ENCODE peak calls at places on chromosomes 12 and 14, in five cellular contexts. O is CD8-positive, alpha-beta memory T cell; G is tibial artery; M is adipocyte; T is BJ. R is an unnamed sample.

GRCh38 chr14:62736426-62737043 is 308.7 kb downstream of the KCNH5 start:
- DNase-seq in O (no peak), G (no peak), M (no peak), T (no peak), R (no peak)

GRCh38 chr14:75831455-75831854 is 150.3 kb downstream of the TGFB3 start:
- DNase-seq in O (peak; percentile 14), G (no peak), M (peak; percentile 32), T (no peak), R (peak; percentile 89)

GRCh38 chr12:57171668-57172067 is 24.2 kb upstream of the LRP1-AS start:
- DNase-seq in O (no peak), G (peak; percentile 58), M (peak; percentile 65), T (no peak), R (peak; percentile 33)

GRCh38 chr14:89004195-89004594 is 179.7 kb downstream of the TTC8 start:
- DNase-seq in O (no peak), G (no peak), M (peak; percentile 42), T (no peak), R (peak; percentile 92)

GRCh38 chr12:50326636-50327284 is 43.4 kb upstream of the LIMA1 start:
- DNase-seq in O (no peak), G (no peak), M (peak; percentile 83), T (peak; percentile 17), R (peak; percentile 55)

GRCh38 chr14:53190938-53191337 is 37.8 kb upstream of the DDHD1 start:
- DNase-seq in O (no peak), G (no peak), M (no peak), T (no peak), R (peak; percentile 49)

GRCh38 chr12:104790296-104791125 is 167.6 kb downstream of the SLC41A2 start:
- DNase-seq in O (peak; percentile 6), G (no peak), M (peak; percentile 2), T (no peak), R (no peak)

GRCh38 chr12:12890815-12891645 is at the start of gene GPRC5A:
- DNase-seq in O (no peak), G (peak; percentile 95), M (peak; percentile 89), T (peak; percentile 96), R (peak; percentile 89)

GRCh38 chr12:114733919-114734318 is 49.9 kb upstream of the TBX3 start:
- DNase-seq in O (no peak), G (no peak), M (no peak), T (no peak), R (no peak)

GRCh38 chr14:32559595-32559994 is 230.5 kb downstream of the AKAP6 start:
- DNase-seq in O (no peak), G (no peak), M (peak; percentile 68), T (no peak), R (no peak)

GRCh38 chr12:104219908-104220404 is 4.4 kb downstream of the TXNRD1 start:
- DNase-seq in O (peak; percentile 27), G (peak; percentile 45), M (peak; percentile 88), T (peak; percentile 53), R (peak; percentile 99)

GRCh38 chr12:40170593-40170992 is 54.2 kb upstream of the LRRK2 start:
- DNase-seq in O (no peak), G (no peak), M (no peak), T (no peak), R (no peak)

GRCh38 chr12:39431797-39432196 is 11.1 kb downstream of the KIF21A start:
- DNase-seq in O (no peak), G (no peak), M (no peak), T (no peak), R (no peak)

GRCh38 chr12:63770375-63770774 is 9.3 kb upstream of the RXYLT1 start:
- DNase-seq in O (no peak), G (no peak), M (no peak), T (no peak), R (no peak)

GRCh38 chr12:101027200-101027599 is 182.8 kb downstream of the SLC5A8 start:
- DNase-seq in O (no peak), G (no peak), M (no peak), T (no peak), R (no peak)

GRCh38 chr12:18629916-18630315 is 107.9 kb downstream of the PLCZ1 start:
- DNase-seq in O (no peak), G (no peak), M (no peak), T (no peak), R (peak; percentile 58)

GRCh38 chr14:56590535-56590951 is 10.9 kb downstream of the TMEM260 start:
- DNase-seq in O (no peak), G (no peak), M (no peak), T (no peak), R (no peak)

GRCh38 chr14:50529288-50530179 is 2.8 kb downstream of the MAP4K5 start:
- DNase-seq in O (no peak), G (no peak), M (no peak), T (no peak), R (no peak)
- H3K4me3 ChIP-seq in O (no peak overlapping the region), G (no peak overlapping the region), M (peak overlapping the region; percentile 93), T (peak overlapping the region; percentile 92), R (no peak overlapping the region)

DNA sequence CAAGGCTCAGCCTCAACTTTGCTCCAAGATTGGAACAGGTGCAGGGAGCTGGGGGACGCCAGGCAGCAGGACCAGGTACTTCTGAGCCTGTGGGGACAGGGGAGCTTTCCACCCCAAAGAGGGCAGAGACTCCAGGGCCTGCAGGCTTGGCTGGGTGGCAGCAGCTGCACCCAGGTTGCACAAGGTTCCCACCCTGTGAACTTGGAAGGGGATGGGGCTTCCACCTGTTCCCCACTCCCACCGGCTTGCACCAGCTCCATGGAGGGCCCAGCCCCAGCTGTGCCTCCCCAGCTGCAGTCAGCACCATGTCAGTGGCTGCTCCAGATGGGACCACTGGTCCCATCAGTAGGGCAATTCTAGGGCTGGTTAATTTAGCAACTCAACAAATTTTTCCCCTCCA is 114.0 kb upstream of the CDKN3 start:
- DNase-seq in O (no peak), G (no peak), M (no peak), T (no peak), R (no peak)
- H3K27me3 ChIP-seq in O (no peaks in the 10 kb centered on the region), G (no peaks in the 10 kb centered on the region), M (peaks cover 36% of the 10 kb centered on the region), T (peaks cover 1% of the 10 kb centered on the region), R (no peaks in the 10 kb centered on the region)

GRCh38 chr14:24307575-24308341 is at the start of gene CIDEB:
- DNase-seq in O (peak; percentile 45), G (peak; percentile 61), M (peak; percentile 84), T (no peak), R (peak; percentile 40)

GRCh38 chr14:24310387-24310665 is 386 bp downstream of the LTB4R2 start:
- DNase-seq in O (no peak), G (no peak), M (no peak), T (no peak), R (no peak)

GRCh38 chr14:24309538-24310386 is at the start of gene LTB4R2:
- DNase-seq in O (no peak), G (no peak), M (no peak), T (no peak), R (peak; percentile 82)

GRCh38 chr14:24307156-24307574 is 612 bp downstream of the CIDEB start:
- DNase-seq in O (no peak), G (no peak), M (no peak), T (no peak), R (no peak)

DNA sequence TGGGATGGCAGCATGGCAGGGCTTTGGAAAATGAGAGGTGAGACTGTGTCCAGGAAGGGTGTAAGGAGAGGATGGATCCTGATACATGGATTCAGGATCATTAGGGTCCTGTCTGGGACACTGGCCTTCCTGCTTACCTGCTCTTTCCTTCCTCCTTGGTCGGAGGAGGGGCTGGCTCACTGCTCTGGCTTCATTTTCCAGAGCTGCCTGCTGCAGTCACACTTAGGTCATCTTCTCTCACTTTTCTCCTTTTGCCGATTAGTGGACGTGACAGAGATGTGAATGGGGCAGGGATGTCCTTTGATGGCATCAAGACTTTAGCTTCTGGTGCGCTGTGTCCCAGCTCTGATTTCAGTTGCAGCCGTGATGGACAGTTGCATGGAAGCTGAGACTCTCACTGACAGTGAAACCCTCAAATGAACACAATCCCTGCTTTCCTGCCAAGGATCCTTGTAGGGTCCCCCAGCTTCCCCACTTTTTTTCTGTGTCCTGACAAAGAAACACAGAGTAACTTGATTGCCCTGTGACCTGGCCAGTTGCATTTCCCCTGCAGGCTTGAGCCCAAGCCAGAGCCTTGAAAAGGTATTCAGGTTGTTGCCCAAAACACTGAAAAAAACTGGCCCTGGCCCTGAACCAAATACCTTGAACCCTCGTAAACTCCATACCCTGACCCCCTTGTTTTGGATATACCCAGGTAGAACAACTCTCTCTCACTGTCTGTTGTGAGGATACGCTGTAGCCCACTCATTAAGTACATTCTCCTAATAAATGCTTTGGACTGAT is 756 bp upstream of the CIDEB start:
- DNase-seq in O (no peak), G (no peak), M (no peak), T (no peak), R (no peak)
- H3K4me3 ChIP-seq in O (no peak overlapping the region), G (no peak overlapping the region), M (no peak overlapping the region), T (no peak overlapping the region), R (no peak overlapping the region)

GRCh38 chr14:49853158-49853477 is 530 bp upstream of the NEMF start:
- DNase-seq in O (no peak), G (no peak), M (no peak), T (no peak), R (no peak)

GRCh38 chr14:49853572-49854375 is 1.2 kb upstream of the NEMF start:
- DNase-seq in O (peak; percentile 68), G (peak; percentile 65), M (peak; percentile 84), T (no peak), R (peak; percentile 75)

GRCh38 chr14:49857427-49858003 is 4.9 kb upstream of the NEMF start:
- DNase-seq in O (no peak), G (no peak), M (peak; percentile 23), T (no peak), R (no peak)

GRCh38 chr14:49849213-49849847 is 3.3 kb downstream of the NEMF start:
- DNase-seq in O (no peak), G (no peak), M (peak; percentile 20), T (no peak), R (no peak)

DNA sequence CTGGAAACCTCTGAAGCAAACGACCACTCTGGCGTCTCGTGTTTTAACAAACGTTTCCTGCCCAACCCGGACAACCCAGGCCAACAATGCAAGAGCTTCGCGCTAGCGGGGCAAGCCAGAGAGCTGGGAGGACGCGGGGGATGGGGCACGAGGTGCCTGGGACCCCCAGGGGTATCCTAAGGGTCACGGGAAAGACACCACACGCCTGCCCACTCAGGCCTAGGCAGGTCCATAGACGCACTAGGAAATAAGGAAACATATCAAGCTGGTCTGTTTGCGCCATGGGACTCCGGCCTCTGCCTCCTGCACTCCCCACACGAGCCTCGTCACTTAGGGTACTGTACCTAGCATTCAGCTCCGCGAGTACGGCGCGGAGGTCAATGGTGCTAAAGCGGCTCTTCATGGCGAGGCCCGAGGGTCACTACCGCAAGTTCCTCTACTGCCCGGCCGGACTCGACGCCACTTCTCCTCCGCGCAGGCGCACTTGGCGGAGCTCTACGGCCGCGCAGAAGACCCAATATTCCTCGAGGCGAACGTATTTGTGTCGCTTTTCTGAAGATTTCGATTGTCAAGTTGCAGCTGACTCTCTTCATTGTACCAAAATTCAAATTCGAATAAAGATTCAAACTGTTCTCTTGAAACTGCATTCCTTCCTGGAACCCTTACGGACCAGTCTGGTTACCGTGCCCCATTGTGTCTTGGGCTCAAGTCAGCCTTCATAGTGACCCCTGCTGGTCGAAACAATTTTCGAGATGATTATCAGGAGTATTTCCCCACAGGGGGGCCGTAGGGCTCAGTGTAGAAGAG is at the start of gene NEMF:
- DNase-seq in O (peak; percentile 72), G (peak; percentile 84), M (peak; percentile 96), T (peak; percentile 47), R (peak; percentile 83)
- H3K27me3 ChIP-seq in O (no peaks in the 10 kb centered on the region), G (no peaks in the 10 kb centered on the region), M (no peaks in the 10 kb centered on the region), T (no peaks in the 10 kb centered on the region), R (no peaks in the 10 kb centered on the region)

GRCh38 chr12:212383-212798 is 1.6 kb downstream of the SLC6A12 start:
- DNase-seq in O (no peak), G (no peak), M (no peak), T (no peak), R (no peak)
- H3K4me3 ChIP-seq in O (no peak overlapping the region), G (no peak overlapping the region), M (no peak overlapping the region), T (no peak overlapping the region), R (no peak overlapping the region)

GRCh38 chr14:104596927-104597351 is 7.6 kb downstream of the TMEM179 start:
- DNase-seq in O (no peak), G (no peak), M (no peak), T (no peak), R (no peak)
- H3K27me3 ChIP-seq in O (no peaks in the 10 kb centered on the region), G (no peaks in the 10 kb centered on the region), M (peaks cover 48% of the 10 kb centered on the region), T (peaks cover 1% of the 10 kb centered on the region), R (no peaks in the 10 kb centered on the region)